ENCODE peak calls at places on chromosomes 5 and 9, in five cellular contexts. L is GM12878, H is H1, X is K562, J is HepG2. V is an unnamed sample.

GRCh38 chr5:72209515-72210115 is 102.3 kb downstream of the MAP1B start:
- DNase-seq in L (no peak), X (no peak), H (no peak), J (no peak), V (no peak)

GRCh38 chr5:64811050-64811640 is 42.4 kb downstream of the CWC27 start:
- DNase-seq in J (peak; percentile 57), X (peak; percentile 19), L (peak; percentile 5), H (no peak), V (peak; percentile 37)

GRCh38 chr5:151345187-151345807 is 2.1 kb downstream of the SLC36A2 start:
- DNase-seq in H (no peak), J (no peak), L (no peak), X (no peak), V (no peak)

GRCh38 chr5:95417971-95418370 is 26.8 kb downstream of the FAM81B start:
- DNase-seq in X (no peak), H (no peak), J (no peak), L (no peak), V (no peak)

GRCh38 chr9:101495810-101496209 is 37.8 kb upstream of the RNF20 start:
- DNase-seq in H (no peak), X (no peak), J (no peak), L (no peak), V (no peak)

GRCh38 chr5:5252106-5252505 is 112.0 kb downstream of the ADAMTS16 start:
- DNase-seq in X (no peak), L (no peak), J (no peak), H (no peak), V (no peak)

GRCh38 chr9:72205513-72205912 is 56.3 kb downstream of the GDA start:
- DNase-seq in H (no peak), X (no peak), L (peak; percentile 38), J (no peak), V (no peak)

GRCh38 chr5:168874713-168875380 is 295.7 kb upstream of the PANK3 start:
- DNase-seq in H (no peak), J (no peak), L (no peak), X (peak; percentile 17), V (peak; percentile 16)

GRCh38 chr9:96654450-96655197 is 493 bp downstream of the PRXL2C start:
- DNase-seq in X (peak; percentile 66), H (peak; percentile 74), L (no peak), J (peak; percentile 41), V (peak; percentile 54)

GRCh38 chr5:178445534-178445933 is 144.7 kb downstream of the COL23A1 start:
- DNase-seq in X (no peak), J (no peak), L (no peak), H (no peak), V (no peak)

GRCh38 chr5:130289132-130290088 is 385.1 kb downstream of the CHSY3 start:
- DNase-seq in H (no peak), X (no peak), L (no peak), J (no peak), V (no peak)
- TF ChIP-seq ATF3 in H (no peak), X (no peak), L (no peak), J (no peak), V (no peak)

DNA sequence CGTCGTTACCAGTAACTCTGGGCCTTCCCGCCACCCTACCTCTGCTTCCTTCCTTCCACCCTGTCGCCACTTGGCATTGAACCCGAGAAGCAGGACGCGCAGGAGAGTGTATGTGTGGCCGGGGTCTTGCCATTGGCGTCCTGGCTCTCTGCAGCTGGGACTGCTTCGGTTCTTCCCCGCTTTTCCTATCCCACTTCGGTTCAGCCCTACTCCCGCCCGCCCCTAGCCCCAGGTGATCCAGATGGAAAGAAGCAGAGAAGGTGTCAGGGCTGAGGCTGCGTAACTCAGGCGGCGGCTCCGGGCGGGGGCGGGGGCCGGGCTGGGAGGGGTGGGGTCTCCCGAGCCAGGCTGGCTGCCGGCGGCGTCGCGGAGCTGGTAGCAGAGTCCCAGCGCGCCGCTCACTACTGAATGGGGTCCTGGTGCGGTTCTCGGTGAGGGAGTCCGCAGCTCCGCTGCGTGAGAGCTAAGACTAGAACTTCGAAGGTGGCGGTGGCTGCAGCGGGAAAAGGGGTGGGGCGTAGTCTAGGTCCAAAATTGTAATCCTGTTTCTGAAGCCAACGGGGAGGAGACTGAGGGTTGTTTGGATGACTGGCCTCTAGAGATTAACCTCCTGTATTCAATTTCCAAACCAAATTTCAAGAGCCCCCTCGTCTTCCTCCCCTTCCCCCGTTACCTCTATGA is 1.3 kb downstream of the PRR16 start:
- DNase-seq in L (no peak), X (peak; percentile 40), H (peak; percentile 78), J (no peak), V (no peak)
- TF ChIP-seq SP1 in L (no peak), X (no peak), H (no peak), J (no peak), V (no peak)

GRCh38 chr5:33343661-33344327 is 97.0 kb upstream of the TARS1 start:
- DNase-seq in L (no peak), X (no peak), H (no peak), J (no peak), V (peak; percentile 4)
- H2AFZ ChIP-seq in L (no peak overlapping the region), X (no peak overlapping the region), H (no peak overlapping the region), J (no peak overlapping the region), V (no peak overlapping the region)

GRCh38 chr5:42985129-42986037 is 54.7 kb downstream of the ANXA2R start:
- DNase-seq in X (no peak), H (no peak), J (peak; percentile 43), L (no peak), V (peak; percentile 24)
- TF ChIP-seq ATF3 in X (peak; percentile 90), H (no peak), J (no peak), L (no peak), V (peak; percentile 51)

GRCh38 chr9:99172129-99173091 is 49.3 kb downstream of the ALG2 start:
- DNase-seq in X (no peak), L (no peak), J (peak; percentile 76), H (no peak), V (no peak)
- TF ChIP-seq SP1 in X (no peak), L (no peak), J (no peak), H (no peak), V (no peak)

DNA sequence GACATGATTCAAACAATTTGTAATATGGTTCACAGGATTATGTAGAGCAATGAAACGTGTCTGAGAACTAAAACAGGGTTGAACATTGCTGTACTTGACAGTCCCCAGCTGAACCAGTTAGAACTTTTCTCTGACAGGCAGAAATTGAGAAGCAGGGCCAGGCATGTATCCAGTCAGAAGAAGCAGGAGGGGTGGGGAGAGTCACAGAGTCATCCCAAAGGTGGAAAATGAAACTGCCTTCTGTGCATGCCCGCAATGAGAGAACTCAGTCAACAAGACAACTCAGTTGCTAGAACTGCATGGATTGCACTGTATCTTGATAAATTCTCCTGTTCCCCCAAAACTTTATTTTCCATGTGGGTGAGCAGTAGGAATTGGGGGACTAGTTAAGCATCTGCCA is 72.9 kb upstream of the PRLR start:
- DNase-seq in H (no peak), L (peak; percentile 66), X (no peak), J (no peak), V (no peak)
- H2AFZ ChIP-seq in H (no peak overlapping the region), L (no peak overlapping the region), X (no peak overlapping the region), J (peak overlapping the region; percentile 63), V (no peak overlapping the region)

V was measured in HCT116.